ENCODE peak calls at places on chromosomes 11 and 22, in five cellular contexts. One of them, this sample, is unnamed.

GRCh38 chr11:94271885-94272372 is 32.5 kb upstream of the IZUMO1R start:
- DNase-seq in PC-3: no peak
- DNase-seq in HCT116: no peak
- DNase-seq in GM23338: no peak
- DNase-seq in GM23248: no peak
- DNase-seq in this sample: no peak

GRCh38 chr11:81449588-81450155 is 1284.0 kb downstream of the FAM181B start:
- DNase-seq in PC-3: no peak
- DNase-seq in HCT116: no peak
- DNase-seq in GM23338: no peak
- DNase-seq in GM23248: no peak
- DNase-seq in this sample: no peak

GRCh38 chr22:44916281-44917231 is 93.2 kb downstream of the PHF21B start:
- DNase-seq in PC-3: no peak
- DNase-seq in HCT116: no peak
- DNase-seq in GM23338: no peak
- DNase-seq in GM23248: no peak
- DNase-seq in this sample: no peak

GRCh38 chr11:45926001-45926401 is 3.5 kb downstream of the LARGE2 start:
- DNase-seq in PC-3: no peak
- DNase-seq in HCT116: no peak
- DNase-seq in GM23338: no peak
- DNase-seq in GM23248: no peak
- DNase-seq in this sample: no peak

GRCh38 chr11:10452211-10452767 is 2.8 kb upstream of the AMPD3 start:
- DNase-seq in PC-3: no peak
- DNase-seq in HCT116: no peak
- DNase-seq in GM23338: no peak
- DNase-seq in GM23248: peak
- DNase-seq in this sample: no peak

GRCh38 chr22:48943567-48944432 is 883.9 kb downstream of the BRD1 start:
- DNase-seq in PC-3: peak
- DNase-seq in HCT116: no peak
- DNase-seq in GM23338: no peak
- DNase-seq in GM23248: peak
- DNase-seq in this sample: peak

GRCh38 chr11:119026970-119027369 is 3.7 kb downstream of the SLC37A4 start:
- DNase-seq in PC-3: no peak
- DNase-seq in HCT116: no peak
- DNase-seq in GM23338: no peak
- DNase-seq in GM23248: no peak
- DNase-seq in this sample: no peak

GRCh38 chr22:33659423-33659822 is 260.9 kb downstream of the LARGE1 start:
- DNase-seq in PC-3: no peak
- DNase-seq in HCT116: no peak
- DNase-seq in GM23338: no peak
- DNase-seq in GM23248: peak
- DNase-seq in this sample: no peak

GRCh38 chr22:36913431-36914382 is at the start of gene CSF2RB:
- DNase-seq in PC-3: no peak
- DNase-seq in HCT116: no peak
- DNase-seq in GM23338: no peak
- DNase-seq in GM23248: no peak
- DNase-seq in this sample: no peak

GRCh38 chr22:45537734-45538181 is 35.1 kb downstream of the FBLN1 start:
- DNase-seq in PC-3: no peak
- DNase-seq in HCT116: no peak
- DNase-seq in GM23338: no peak
- DNase-seq in GM23248: peak
- DNase-seq in this sample: no peak

GRCh38 chr11:96390403-96390830 is 604 bp downstream of the JRKL start:
- DNase-seq in PC-3: no peak
- DNase-seq in HCT116: no peak
- DNase-seq in GM23338: no peak
- DNase-seq in GM23248: peak
- DNase-seq in this sample: no peak

GRCh38 chr22:41286639-41287091 is 678 bp upstream of the RANGAP1 start:
- DNase-seq in PC-3: no peak
- DNase-seq in HCT116: no peak
- DNase-seq in GM23338: no peak
- DNase-seq in GM23248: peak
- DNase-seq in this sample: no peak

GRCh38 chr11:119590651-119591308 is 138.2 kb downstream of the NECTIN1 start:
- DNase-seq in PC-3: peak
- DNase-seq in HCT116: no peak
- DNase-seq in GM23338: peak
- DNase-seq in GM23248: peak
- DNase-seq in this sample: peak

GRCh38 chr11:46429709-46430108 is 38.1 kb upstream of the CHRM4 start:
- DNase-seq in PC-3: no peak
- DNase-seq in HCT116: no peak
- DNase-seq in GM23338: no peak
- DNase-seq in GM23248: peak
- DNase-seq in this sample: no peak

GRCh38 chr22:46803031-46803880 is 40.8 kb downstream of the TBC1D22A start:
- DNase-seq in PC-3: peak
- DNase-seq in HCT116: peak
- DNase-seq in GM23338: peak
- DNase-seq in GM23248: peak
- DNase-seq in this sample: peak

GRCh38 chr11:118789501-118790356 is 1.2 kb downstream of the DDX6 start:
- DNase-seq in PC-3: peak
- DNase-seq in HCT116: no peak
- DNase-seq in GM23338: peak
- DNase-seq in GM23248: peak
- DNase-seq in this sample: peak

GRCh38 chr11:95556342-95557151 is 233.0 kb downstream of the FAM76B start:
- DNase-seq in PC-3: no peak
- DNase-seq in HCT116: no peak
- DNase-seq in GM23338: peak
- DNase-seq in GM23248: peak
- DNase-seq in this sample: peak

GRCh38 chr11:120224872-120225371 is 14.1 kb downstream of the OAF start:
- DNase-seq in PC-3: no peak
- DNase-seq in HCT116: no peak
- DNase-seq in GM23338: no peak
- DNase-seq in GM23248: no peak
- DNase-seq in this sample: no peak

GRCh38 chr11:102158151-102158734 is 48.0 kb downstream of the YAP1 start:
- DNase-seq in PC-3: peak
- DNase-seq in HCT116: no peak
- DNase-seq in GM23338: no peak
- DNase-seq in GM23248: peak
- DNase-seq in this sample: no peak

GRCh38 chr22:24424001-24424900 is 3.1 kb upstream of the ADORA2A start:
- DNase-seq in PC-3: no peak
- DNase-seq in HCT116: no peak
- DNase-seq in GM23338: peak
- DNase-seq in GM23248: peak
- DNase-seq in this sample: peak

GRCh38 chr22:30866811-30867271 is 101.7 kb downstream of the MORC2 start:
- DNase-seq in PC-3: peak
- DNase-seq in HCT116: no peak
- DNase-seq in GM23338: peak
- DNase-seq in GM23248: peak
- DNase-seq in this sample: peak

GRCh38 chr22:46374663-46375474 is 39.4 kb downstream of the TRMU start:
- DNase-seq in PC-3: no peak
- DNase-seq in HCT116: no peak
- DNase-seq in GM23338: no peak
- DNase-seq in GM23248: no peak
- DNase-seq in this sample: no peak

GRCh38 chr22:38233427-38233826 is 31.6 kb downstream of the MAFF start:
- DNase-seq in PC-3: no peak
- DNase-seq in HCT116: no peak
- DNase-seq in GM23338: no peak
- DNase-seq in GM23248: peak
- DNase-seq in this sample: no peak

GRCh38 chr22:24728790-24729637 is 45.5 kb downstream of the PIWIL3 start:
- DNase-seq in PC-3: no peak
- DNase-seq in HCT116: no peak
- DNase-seq in GM23338: peak
- DNase-seq in GM23248: no peak
- DNase-seq in this sample: peak

GRCh38 chr11:27945323-27945722 is 162.6 kb downstream of the KIF18A start:
- DNase-seq in PC-3: no peak
- DNase-seq in HCT116: no peak
- DNase-seq in GM23338: no peak
- DNase-seq in GM23248: no peak
- DNase-seq in this sample: no peak

GRCh38 chr11:706957-707816 is 1.2 kb downstream of the EPS8L2 start:
- DNase-seq in PC-3: peak
- DNase-seq in HCT116: no peak
- DNase-seq in GM23338: peak
- DNase-seq in GM23248: peak
- DNase-seq in this sample: peak

GRCh38 chr11:85725510-85726258 is 39.7 kb upstream of the CCDC89 start:
- DNase-seq in PC-3: peak
- DNase-seq in HCT116: peak
- DNase-seq in GM23338: no peak
- DNase-seq in GM23248: peak
- DNase-seq in this sample: no peak

GRCh38 chr11:18844753-18845367 is 53.3 kb upstream of the PTPN5 start:
- DNase-seq in PC-3: peak
- DNase-seq in HCT116: peak
- DNase-seq in GM23338: peak
- DNase-seq in GM23248: peak
- DNase-seq in this sample: peak

GRCh38 chr11:43516316-43516820 is 157.6 kb downstream of the TTC17 start:
- DNase-seq in PC-3: no peak
- DNase-seq in HCT116: no peak
- DNase-seq in GM23338: peak
- DNase-seq in GM23248: no peak
- DNase-seq in this sample: peak

GRCh38 chr11:96221244-96222070 is 121.5 kb downstream of the MAML2 start:
- DNase-seq in PC-3: no peak
- DNase-seq in HCT116: no peak
- DNase-seq in GM23338: no peak
- DNase-seq in GM23248: no peak
- DNase-seq in this sample: no peak

GRCh38 chr11:13183094-13183825 is 94.3 kb upstream of the BMAL1 start:
- DNase-seq in PC-3: peak
- DNase-seq in HCT116: no peak
- DNase-seq in GM23338: peak
- DNase-seq in GM23248: peak
- DNase-seq in this sample: peak

GRCh38 chr11:57071829-57072228 is 83.1 kb downstream of the OR5AK2 start:
- DNase-seq in PC-3: peak
- DNase-seq in HCT116: no peak
- DNase-seq in GM23338: no peak
- DNase-seq in GM23248: peak
- DNase-seq in this sample: no peak

GRCh38 chr22:47000888-47001287 is 238.4 kb downstream of the TBC1D22A start:
- DNase-seq in PC-3: no peak
- DNase-seq in HCT116: no peak
- DNase-seq in GM23338: no peak
- DNase-seq in GM23248: peak
- DNase-seq in this sample: no peak

GRCh38 chr11:71992331-71992730 is 6.4 kb upstream of the IL18BP start:
- DNase-seq in PC-3: no peak
- DNase-seq in HCT116: no peak
- DNase-seq in GM23338: no peak
- DNase-seq in GM23248: no peak
- DNase-seq in this sample: no peak
- H3K4me3 ChIP-seq in PC-3: no peak
- H3K4me3 ChIP-seq in HCT116: no peak
- H3K4me3 ChIP-seq in GM23338: no peak
- H3K4me3 ChIP-seq in GM23248: no peak
- H3K4me3 ChIP-seq in this sample: no peak

GRCh38 chr11:35927067-35927466 is 16.8 kb upstream of the LDLRAD3 start:
- DNase-seq in PC-3: no peak
- DNase-seq in HCT116: no peak
- DNase-seq in GM23338: no peak
- DNase-seq in GM23248: peak
- DNase-seq in this sample: no peak
- H2AFZ ChIP-seq in PC-3: peak
- H2AFZ ChIP-seq in HCT116: peak
- H2AFZ ChIP-seq in GM23338: peak
- H2AFZ ChIP-seq in GM23248: no peak
- H2AFZ ChIP-seq in this sample: no peak

GRCh38 chr11:116581349-116581748 is 191.4 kb downstream of the BUD13 start:
- DNase-seq in PC-3: no peak
- DNase-seq in HCT116: no peak
- DNase-seq in GM23338: peak
- DNase-seq in GM23248: no peak
- DNase-seq in this sample: peak

GRCh38 chr11:116579857-116580727 is 192.7 kb downstream of the BUD13 start:
- DNase-seq in PC-3: no peak
- DNase-seq in HCT116: no peak
- DNase-seq in GM23338: peak
- DNase-seq in GM23248: peak
- DNase-seq in this sample: peak

GRCh38 chr11:116580828-116581227 is 192.0 kb downstream of the BUD13 start:
- DNase-seq in PC-3: no peak
- DNase-seq in HCT116: no peak
- DNase-seq in GM23338: peak
- DNase-seq in GM23248: peak
- DNase-seq in this sample: peak

GRCh38 chr11:116577273-116577672 is 195.5 kb downstream of the BUD13 start:
- DNase-seq in PC-3: no peak
- DNase-seq in HCT116: no peak
- DNase-seq in GM23338: no peak
- DNase-seq in GM23248: no peak
- DNase-seq in this sample: no peak

GRCh38 chr11:116578971-116579687 is 193.7 kb downstream of the BUD13 start:
- DNase-seq in PC-3: no peak
- DNase-seq in HCT116: no peak
- DNase-seq in GM23338: peak
- DNase-seq in GM23248: peak
- DNase-seq in this sample: peak
- TF ChIP-seq EZH2phosphoT487 in PC-3: no peak
- TF ChIP-seq EZH2phosphoT487 in HCT116: no peak
- TF ChIP-seq EZH2phosphoT487 in GM23338: no peak
- TF ChIP-seq EZH2phosphoT487 in GM23248: no peak
- TF ChIP-seq EZH2phosphoT487 in this sample: no peak

DNA sequence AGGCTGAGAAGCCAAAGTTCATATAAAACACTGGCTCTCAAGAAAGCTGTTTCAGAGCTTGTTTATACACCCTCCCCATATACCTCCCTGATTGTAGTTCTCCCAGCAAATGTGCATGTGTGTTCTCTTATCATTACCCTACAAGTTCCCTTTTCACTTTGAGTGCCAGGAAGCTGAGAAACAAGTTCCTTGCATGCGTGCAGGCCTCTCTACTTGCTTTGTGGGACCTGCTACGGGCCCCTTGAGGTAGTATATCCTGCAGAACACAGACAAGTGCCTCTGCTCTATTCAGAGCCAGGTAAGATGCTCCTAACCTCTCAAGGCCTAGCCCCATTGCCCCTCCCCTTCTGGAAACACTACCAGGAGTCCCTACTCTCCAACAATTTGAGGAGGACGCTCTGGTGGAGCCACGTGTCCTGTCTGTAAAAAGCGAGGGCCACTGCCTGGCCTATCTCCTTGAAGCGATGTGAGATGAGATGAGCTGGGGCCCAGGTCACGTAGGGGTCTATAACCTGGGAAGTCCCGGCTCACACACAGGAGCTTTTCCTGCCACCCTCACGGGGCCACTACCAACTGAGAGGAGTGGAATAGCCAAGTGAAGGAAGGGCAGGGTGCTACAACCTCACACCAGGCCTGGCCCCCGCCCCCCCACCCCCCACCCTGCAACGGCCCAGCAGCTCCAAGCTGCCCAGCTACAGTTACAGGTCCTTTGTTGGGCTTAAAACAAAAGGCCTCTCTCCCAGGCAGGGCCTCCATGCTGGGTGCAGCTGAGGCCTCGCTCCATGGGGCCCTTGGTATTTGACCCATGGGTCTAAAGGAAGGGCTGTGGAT is 2.6 kb upstream of the ATP5MGL start:
- DNase-seq in PC-3: no peak
- DNase-seq in HCT116: no peak
- DNase-seq in GM23338: no peak
- DNase-seq in GM23248: no peak
- DNase-seq in this sample: peak
- H3K4me3 ChIP-seq in PC-3: no peak
- H3K4me3 ChIP-seq in HCT116: no peak
- H3K4me3 ChIP-seq in GM23338: no peak
- H3K4me3 ChIP-seq in GM23248: no peak
- H3K4me3 ChIP-seq in this sample: no peak

This sample was measured in neural progenitor cell.